ENCODE peak calls at places on chromosome 16, in ten cellular contexts. I is NCI-H1105; G is Kasumi-1; A is activated CD8-positive, alpha-beta T cell treated with anti-CD3 and anti-CD28 coated beads for 36 hours; Z is activated naive CD4-positive, alpha-beta T cell; Q is H54; P is activated T-cell treated with anti-CD3 and anti-CD28 coated beads for 48 hours; L is RWPE1; J is left cardiac atrium; B is stromal cell of bone marrow. X is an unnamed sample.

GRCh38 chr16:71762186-71762585 is 37.7 kb upstream of the PHLPP2 start:
- DNase-seq in I (no peak), G (no peak), A (no peak), Z (no peak), Q (no peak), P (no peak), L (no peak), J (no peak), B (no peak), X (peak; percentile 75)

GRCh38 chr16:8959921-8960787 is 3.6 kb downstream of the USP7 start:
- DNase-seq in I (no peak), G (peak; percentile 33), A (peak; percentile 37), Z (no peak), Q (no peak), P (no peak), L (no peak), J (no peak), B (no peak), X (peak; percentile 16)

GRCh38 chr16:177394-177822 is 928 bp downstream of the HBA1 start:
- DNase-seq in I (no peak), G (peak; percentile 99), A (no peak), Z (no peak), Q (no peak), P (no peak), L (no peak), J (no peak), B (no peak), X (peak; percentile 99)

GRCh38 chr16:23691483-23692189 is 12.9 kb downstream of the PLK1 start:
- DNase-seq in I (no peak), G (no peak), A (no peak), Z (no peak), Q (peak; percentile 64), P (no peak), L (peak; percentile 23), J (no peak), B (no peak), X (peak; percentile 17)

GRCh38 chr16:27816561-27816960 is 247.0 kb downstream of the GSG1L start:
- DNase-seq in I (no peak), G (no peak), A (no peak), Z (no peak), Q (no peak), P (no peak), L (no peak), J (no peak), B (no peak), X (no peak)

GRCh38 chr16:88003316-88003715 is 52.1 kb downstream of the BANP start:
- DNase-seq in I (no peak), G (no peak), A (no peak), Z (no peak), Q (no peak), P (no peak), L (no peak), J (no peak), B (no peak), X (no peak)

GRCh38 chr16:2148714-2149629 is 547 bp downstream of the RAB26 start:
- DNase-seq in I (no peak), G (no peak), A (peak; percentile 58), Z (no peak), Q (peak; percentile 67), P (no peak), L (no peak), J (no peak), B (no peak), X (peak; percentile 13)

GRCh38 chr16:87409781-87410180 is 17.6 kb downstream of the MAP1LC3B start:
- DNase-seq in I (no peak), G (no peak), A (no peak), Z (no peak), Q (no peak), P (no peak), L (no peak), J (no peak), B (no peak), X (no peak)

GRCh38 chr16:75304521-75305363 is 53.3 kb upstream of the BCAR1 start:
- DNase-seq in I (no peak), G (no peak), A (no peak), Z (no peak), Q (peak; percentile 44), P (no peak), L (peak; percentile 76), J (peak; percentile 72), B (peak; percentile 94), X (peak; percentile 94)

GRCh38 chr16:89080251-89080853 is 13.3 kb upstream of the ACSF3 start:
- DNase-seq in I (no peak), G (no peak), A (no peak), Z (no peak), Q (no peak), P (no peak), L (no peak), J (no peak), B (no peak), X (no peak)

GRCh38 chr16:30030841-30031413 is at the start of gene TLCD3B:
- DNase-seq in I (peak; percentile 34), G (no peak), A (no peak), Z (no peak), Q (no peak), P (no peak), L (no peak), J (no peak), B (no peak), X (no peak)

GRCh38 chr16:73225983-73226382 is 178.1 kb upstream of the ZFHX3 start:
- DNase-seq in I (no peak), G (no peak), A (no peak), Z (no peak), Q (no peak), P (no peak), L (no peak), J (no peak), B (no peak), X (no peak)

GRCh38 chr16:2610781-2611498 is 71.4 kb upstream of the KCTD5 start:
- DNase-seq in I (no peak), G (no peak), A (no peak), Z (no peak), Q (no peak), P (no peak), L (no peak), J (peak; percentile 9), B (no peak), X (no peak)

GRCh38 chr16:82037666-82038065 is 2.6 kb downstream of the HSD17B2 start:
- DNase-seq in I (no peak), G (no peak), A (no peak), Z (no peak), Q (no peak), P (no peak), L (no peak), J (no peak), B (no peak), X (peak; percentile 82)

GRCh38 chr16:66381585-66382170 is 15.2 kb downstream of the CDH5 start:
- DNase-seq in I (no peak), G (no peak), A (no peak), Z (no peak), Q (no peak), P (no peak), L (no peak), J (no peak), B (no peak), X (no peak)

GRCh38 chr16:80142276-80142675 is 398.5 kb upstream of the DYNLRB2 start:
- DNase-seq in I (no peak), G (no peak), A (no peak), Z (no peak), Q (no peak), P (no peak), L (no peak), J (no peak), B (no peak), X (no peak)

GRCh38 chr16:12288537-12289174 is 312.1 kb downstream of the SNX29 start:
- DNase-seq in I (no peak), G (no peak), A (no peak), Z (no peak), Q (no peak), P (no peak), L (no peak), J (no peak), B (no peak), X (no peak)

GRCh38 chr16:88701541-88702363 is 4.5 kb downstream of the RNF166 start:
- DNase-seq in I (no peak), G (no peak), A (peak; percentile 33), Z (no peak), Q (no peak), P (no peak), L (no peak), J (no peak), B (no peak), X (no peak)

GRCh38 chr16:52350031-52350430 is 196.9 kb downstream of the TOX3 start:
- DNase-seq in I (no peak), G (no peak), A (no peak), Z (no peak), Q (no peak), P (no peak), L (no peak), J (no peak), B (no peak), X (no peak)

GRCh38 chr16:87086156-87086555 is 231.0 kb downstream of the C16orf95 start:
- DNase-seq in I (no peak), G (no peak), A (no peak), Z (no peak), Q (peak; percentile 26), P (no peak), L (no peak), J (no peak), B (peak; percentile 74), X (no peak)

GRCh38 chr16:11615756-11616447 is 29.2 kb upstream of the LITAF start:
- DNase-seq in I (no peak), G (no peak), A (no peak), Z (no peak), Q (no peak), P (no peak), L (no peak), J (no peak), B (no peak), X (no peak)

GRCh38 chr16:89444151-89444723 is 46.1 kb downstream of the ANKRD11 start:
- DNase-seq in I (no peak), G (peak; percentile 79), A (no peak), Z (no peak), Q (no peak), P (no peak), L (no peak), J (no peak), B (no peak), X (no peak)

GRCh38 chr16:54430491-54431030 is 144.0 kb upstream of the IRX3 start:
- DNase-seq in I (no peak), G (no peak), A (no peak), Z (no peak), Q (no peak), P (no peak), L (no peak), J (no peak), B (peak; percentile 77), X (no peak)

GRCh38 chr16:89506113-89506504 is 2.1 kb upstream of the SPG7 start:
- DNase-seq in I (no peak), G (no peak), A (no peak), Z (no peak), Q (no peak), P (no peak), L (no peak), J (no peak), B (no peak), X (no peak)

GRCh38 chr16:4360538-4361021 is 9.5 kb upstream of the PAM16 start:
- DNase-seq in I (no peak), G (no peak), A (peak; percentile 23), Z (no peak), Q (no peak), P (no peak), L (no peak), J (no peak), B (no peak), X (no peak)

GRCh38 chr16:86075488-86075785 is 176.5 kb downstream of the IRF8 start:
- DNase-seq in I (no peak), G (no peak), A (no peak), Z (no peak), Q (no peak), P (no peak), L (no peak), J (no peak), B (no peak), X (no peak)

GRCh38 chr16:10256855-10257641 is 74.8 kb upstream of the GRIN2A start:
- DNase-seq in I (peak; percentile 15), G (peak; percentile 32), A (peak; percentile 56), Z (peak; percentile 44), Q (peak; percentile 37), P (peak; percentile 19), L (peak; percentile 67), J (peak; percentile 40), B (peak; percentile 2), X (no peak)

GRCh38 chr16:89600427-89600826 is 13.0 kb upstream of the DPEP1 start:
- DNase-seq in I (no peak), G (no peak), A (no peak), Z (no peak), Q (no peak), P (no peak), L (no peak), J (no peak), B (no peak), X (no peak)

X was measured in HCEC 1CT.